ENCODE peak calls at places on chromosomes 16 and 17, in six cellular contexts. One of them, this sample, is unnamed.

GRCh38 chr16:86225905-86226371 is 284.4 kb upstream of the FOXF1 start:
- DNase-seq in B cell: no peak
- DNase-seq in GM13976: no peak
- DNase-seq in endothelial cell: no peak
- DNase-seq in astrocyte: peak
- DNase-seq in upper lobe of right lung: no peak
- DNase-seq in this sample: no peak

GRCh38 chr16:20166531-20167235 is 93.0 kb upstream of the GPR139 start:
- DNase-seq in B cell: no peak
- DNase-seq in upper lobe of right lung: no peak
- DNase-seq in endothelial cell: no peak
- DNase-seq in astrocyte: no peak
- DNase-seq in GM13976: no peak
- DNase-seq in this sample: no peak

GRCh38 chr17:63543822-63544420 is 6.4 kb upstream of the DCAF7 start:
- DNase-seq in endothelial cell: no peak
- DNase-seq in astrocyte: no peak
- DNase-seq in B cell: no peak
- DNase-seq in upper lobe of right lung: peak
- DNase-seq in GM13976: peak
- DNase-seq in this sample: no peak

GRCh38 chr17:64492481-64493109 is 4.3 kb downstream of the POLG2 start:
- DNase-seq in astrocyte: no peak
- DNase-seq in endothelial cell: no peak
- DNase-seq in upper lobe of right lung: no peak
- DNase-seq in B cell: no peak
- DNase-seq in GM13976: no peak
- DNase-seq in this sample: peak

GRCh38 chr17:16281351-16281750 is 64.3 kb downstream of the PIGL start:
- DNase-seq in B cell: no peak
- DNase-seq in GM13976: no peak
- DNase-seq in astrocyte: peak
- DNase-seq in endothelial cell: no peak
- DNase-seq in upper lobe of right lung: no peak
- DNase-seq in this sample: no peak

GRCh38 chr16:89924298-89924924 is 1.3 kb downstream of the TUBB3 start:
- DNase-seq in upper lobe of right lung: no peak
- DNase-seq in endothelial cell: peak
- DNase-seq in astrocyte: peak
- DNase-seq in GM13976: no peak
- DNase-seq in B cell: no peak
- DNase-seq in this sample: peak

GRCh38 chr17:73279704-73280103 is 18.0 kb upstream of the CPSF4L start:
- DNase-seq in B cell: no peak
- DNase-seq in astrocyte: no peak
- DNase-seq in GM13976: no peak
- DNase-seq in endothelial cell: no peak
- DNase-seq in upper lobe of right lung: no peak
- DNase-seq in this sample: no peak

GRCh38 chr17:44045493-44045892 is 21.0 kb downstream of the LSM12 start:
- DNase-seq in endothelial cell: no peak
- DNase-seq in B cell: no peak
- DNase-seq in GM13976: no peak
- DNase-seq in astrocyte: no peak
- DNase-seq in upper lobe of right lung: no peak
- DNase-seq in this sample: no peak

GRCh38 chr17:68016838-68017237 is 18.7 kb upstream of the KPNA2 start:
- DNase-seq in GM13976: no peak
- DNase-seq in astrocyte: no peak
- DNase-seq in B cell: no peak
- DNase-seq in endothelial cell: no peak
- DNase-seq in upper lobe of right lung: no peak
- DNase-seq in this sample: no peak

GRCh38 chr17:28345420-28346198 is 10.0 kb downstream of the TNFAIP1 start:
- DNase-seq in astrocyte: peak
- DNase-seq in endothelial cell: no peak
- DNase-seq in B cell: no peak
- DNase-seq in upper lobe of right lung: no peak
- DNase-seq in GM13976: no peak
- DNase-seq in this sample: no peak

DNA sequence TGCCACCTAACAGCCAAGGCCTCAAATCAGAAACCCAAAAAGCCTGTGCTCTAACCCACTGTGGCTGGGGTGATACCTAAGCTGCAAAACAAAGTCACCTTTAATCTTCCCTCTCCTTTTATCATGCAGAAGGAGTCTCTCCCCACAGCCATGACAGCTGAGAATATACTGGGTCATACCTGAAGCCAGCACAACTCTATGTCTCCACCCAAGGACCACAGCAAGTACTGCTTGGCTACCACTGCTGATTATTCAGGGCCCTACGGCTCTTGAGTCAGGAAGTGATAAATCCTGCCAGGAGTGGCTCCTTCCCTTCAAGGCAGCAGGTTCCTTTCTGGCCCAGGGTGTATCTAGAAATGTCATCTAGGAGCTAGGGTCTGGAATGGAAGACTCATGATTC is 151.5 kb upstream of the TOM1L1 start:
- DNase-seq in B cell: no peak
- DNase-seq in endothelial cell: no peak
- DNase-seq in astrocyte: no peak
- DNase-seq in upper lobe of right lung: no peak
- DNase-seq in GM13976: no peak
- DNase-seq in this sample: no peak
- TF ChIP-seq CTCF in B cell: no peak
- TF ChIP-seq CTCF in endothelial cell: no peak
- TF ChIP-seq CTCF in astrocyte: no peak
- TF ChIP-seq CTCF in upper lobe of right lung: no peak
- TF ChIP-seq CTCF in GM13976: no peak
- TF ChIP-seq CTCF in this sample: no peak

DNA sequence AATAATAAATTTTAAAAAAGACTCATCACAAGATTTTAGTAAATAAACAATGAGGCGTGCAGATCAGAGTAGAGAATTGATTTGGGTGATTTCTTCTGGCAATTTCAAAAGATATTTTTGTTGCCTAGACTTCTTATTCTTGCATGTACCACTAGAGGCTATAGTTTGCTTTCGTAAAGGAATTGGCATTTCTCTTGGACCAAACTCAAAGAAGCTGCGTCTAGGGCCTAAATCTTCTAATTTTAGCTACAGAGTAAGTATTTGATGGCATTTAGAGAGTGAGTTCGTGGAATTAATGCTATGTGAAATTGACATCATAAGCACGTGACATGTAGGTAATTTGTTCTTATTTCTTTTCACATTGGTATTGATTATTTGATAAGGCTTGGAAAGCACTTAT is 24.4 kb upstream of the ABCC11 start:
- DNase-seq in astrocyte: peak
- DNase-seq in B cell: no peak
- DNase-seq in upper lobe of right lung: no peak
- DNase-seq in endothelial cell: no peak
- DNase-seq in GM13976: no peak
- DNase-seq in this sample: no peak
- TF ChIP-seq CTCF in astrocyte: no peak
- TF ChIP-seq CTCF in B cell: no peak
- TF ChIP-seq CTCF in upper lobe of right lung: no peak
- TF ChIP-seq CTCF in endothelial cell: no peak
- TF ChIP-seq CTCF in GM13976: no peak
- TF ChIP-seq CTCF in this sample: no peak

GRCh38 chr17:5364156-5364555 is 55.3 kb downstream of the NUP88 start:
- DNase-seq in astrocyte: peak
- DNase-seq in upper lobe of right lung: no peak
- DNase-seq in GM13976: no peak
- DNase-seq in endothelial cell: no peak
- DNase-seq in B cell: no peak
- DNase-seq in this sample: no peak
- TF ChIP-seq CTCF in astrocyte: no peak
- TF ChIP-seq CTCF in upper lobe of right lung: no peak
- TF ChIP-seq CTCF in GM13976: no peak
- TF ChIP-seq CTCF in endothelial cell: no peak
- TF ChIP-seq CTCF in B cell: no peak
- TF ChIP-seq CTCF in this sample: no peak

GRCh38 chr16:53207810-53208752 is 153.3 kb downstream of the CHD9 start:
- DNase-seq in astrocyte: peak
- DNase-seq in endothelial cell: peak
- DNase-seq in GM13976: peak
- DNase-seq in upper lobe of right lung: no peak
- DNase-seq in B cell: peak
- DNase-seq in this sample: peak
- TF ChIP-seq CTCF in astrocyte: peak
- TF ChIP-seq CTCF in endothelial cell: peak
- TF ChIP-seq CTCF in GM13976: peak
- TF ChIP-seq CTCF in upper lobe of right lung: peak
- TF ChIP-seq CTCF in B cell: peak
- TF ChIP-seq CTCF in this sample: peak

GRCh38 chr17:81961554-81962498 is 839 bp upstream of the NOTUM start:
- DNase-seq in GM13976: no peak
- DNase-seq in B cell: peak
- DNase-seq in astrocyte: no peak
- DNase-seq in endothelial cell: no peak
- DNase-seq in upper lobe of right lung: no peak
- DNase-seq in this sample: no peak

GRCh38 chr17:81959362-81960129 is 1.4 kb downstream of the NOTUM start:
- DNase-seq in astrocyte: no peak
- DNase-seq in B cell: peak
- DNase-seq in endothelial cell: peak
- DNase-seq in GM13976: peak
- DNase-seq in upper lobe of right lung: peak
- DNase-seq in this sample: peak

GRCh38 chr17:81960130-81960958 is 643 bp downstream of the NOTUM start:
- DNase-seq in B cell: no peak
- DNase-seq in upper lobe of right lung: no peak
- DNase-seq in astrocyte: no peak
- DNase-seq in endothelial cell: no peak
- DNase-seq in GM13976: no peak
- DNase-seq in this sample: no peak

GRCh38 chr17:81962499-81963441 is 1.8 kb upstream of the NOTUM start:
- DNase-seq in upper lobe of right lung: no peak
- DNase-seq in endothelial cell: no peak
- DNase-seq in GM13976: no peak
- DNase-seq in astrocyte: no peak
- DNase-seq in B cell: peak
- DNase-seq in this sample: no peak

GRCh38 chr17:81961087-81961514 is at the start of gene NOTUM:
- DNase-seq in endothelial cell: no peak
- DNase-seq in astrocyte: no peak
- DNase-seq in B cell: peak
- DNase-seq in GM13976: no peak
- DNase-seq in upper lobe of right lung: no peak
- DNase-seq in this sample: no peak
- TF ChIP-seq CTCF in endothelial cell: no peak
- TF ChIP-seq CTCF in astrocyte: no peak
- TF ChIP-seq CTCF in B cell: no peak
- TF ChIP-seq CTCF in GM13976: no peak
- TF ChIP-seq CTCF in upper lobe of right lung: no peak
- TF ChIP-seq CTCF in this sample: no peak

GRCh38 chr17:66778531-66778930 is 56.4 kb upstream of the CACNG5 start:
- DNase-seq in B cell: no peak
- DNase-seq in GM13976: no peak
- DNase-seq in upper lobe of right lung: no peak
- DNase-seq in endothelial cell: no peak
- DNase-seq in astrocyte: no peak
- DNase-seq in this sample: no peak
- TF ChIP-seq CTCF in B cell: no peak
- TF ChIP-seq CTCF in GM13976: no peak
- TF ChIP-seq CTCF in upper lobe of right lung: no peak
- TF ChIP-seq CTCF in endothelial cell: no peak
- TF ChIP-seq CTCF in astrocyte: no peak
- TF ChIP-seq CTCF in this sample: no peak

DNA sequence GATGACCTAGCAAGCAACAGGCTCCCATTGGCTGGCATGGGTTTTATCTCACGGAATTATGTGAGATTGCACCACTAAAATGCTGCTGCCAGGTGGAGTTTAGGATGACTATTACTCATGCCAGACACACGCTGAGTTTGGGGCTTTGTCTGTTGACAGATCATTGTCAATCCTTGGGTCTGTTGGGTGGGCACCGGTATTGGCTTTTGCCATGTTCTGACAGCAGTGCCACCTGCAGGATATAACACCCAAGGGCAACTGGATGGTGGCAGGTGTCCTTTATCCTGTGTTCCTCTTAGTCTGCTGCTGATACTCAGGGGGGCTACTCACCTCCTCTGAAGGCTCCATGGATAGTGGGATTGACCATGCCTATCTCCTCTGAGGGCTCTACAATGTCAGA is 221.6 kb upstream of the DYNLRB2 start:
- DNase-seq in endothelial cell: no peak
- DNase-seq in astrocyte: no peak
- DNase-seq in upper lobe of right lung: no peak
- DNase-seq in B cell: no peak
- DNase-seq in GM13976: no peak
- DNase-seq in this sample: no peak
- TF ChIP-seq CTCF in endothelial cell: no peak
- TF ChIP-seq CTCF in astrocyte: no peak
- TF ChIP-seq CTCF in upper lobe of right lung: no peak
- TF ChIP-seq CTCF in B cell: no peak
- TF ChIP-seq CTCF in GM13976: no peak
- TF ChIP-seq CTCF in this sample: no peak

GRCh38 chr16:88558457-88559442 is 11.5 kb upstream of the ZC3H18 start:
- DNase-seq in endothelial cell: peak
- DNase-seq in B cell: no peak
- DNase-seq in GM13976: no peak
- DNase-seq in upper lobe of right lung: no peak
- DNase-seq in astrocyte: peak
- DNase-seq in this sample: peak
- TF ChIP-seq CTCF in endothelial cell: peak
- TF ChIP-seq CTCF in B cell: peak
- TF ChIP-seq CTCF in GM13976: no peak
- TF ChIP-seq CTCF in upper lobe of right lung: peak
- TF ChIP-seq CTCF in astrocyte: peak
- TF ChIP-seq CTCF in this sample: peak

This sample was measured in activated CD8-positive, alpha-beta T cell treated with anti-CD3 and anti-CD28 coated beads for 36 hours.